ENCODE peak calls at places on chromosomes 2 and 18, in four cellular contexts. I is HCT116, U is heart left ventricle, H is K562. S is an unnamed sample. For H3K9me3, the result is how much of the 10 kb centered on the place peaks cover.

GRCh38 chr18:68847219-68847860 is 49.5 kb downstream of the CCDC102B start:
- ATAC-seq in H (no peak), I (peak), U (no peak), S (no peak)

GRCh38 chr2:127506502-127506901 is 19.8 kb downstream of the IWS1 start:
- ATAC-seq in I (no peak), U (no peak), H (no peak), S (no peak)

GRCh38 chr2:68121873-68122679 is 35.6 kb upstream of the PNO1 start:
- ATAC-seq in U (peak), I (peak), H (peak), S (peak)

GRCh38 chr2:86821306-86821705 is 30.6 kb upstream of the CD8A start:
- ATAC-seq in I (no peak), U (no peak), H (peak), S (no peak)

GRCh38 chr2:202034249-202035088 is 814 bp downstream of the FZD7 start:
- ATAC-seq in H (peak), I (peak), U (no peak), S (no peak)

GRCh38 chr2:42288811-42289210 is 72.2 kb downstream of the COX7A2L start:
- ATAC-seq in H (no peak), I (no peak), U (no peak), S (no peak)

GRCh38 chr2:62895632-62896009 is 155.0 kb upstream of the OTX1 start:
- ATAC-seq in H (no peak), I (no peak), U (no peak), S (no peak)

GRCh38 chr2:7672685-7673071 is 755.5 kb downstream of the RNF144A start:
- ATAC-seq in U (no peak), H (no peak), I (no peak), S (no peak)

GRCh38 chr2:6927186-6927585 is 10.0 kb downstream of the RNF144A start:
- ATAC-seq in U (peak), I (no peak), H (peak), S (no peak)

GRCh38 chr2:159513745-159514144 is 102.6 kb downstream of the BAZ2B start:
- ATAC-seq in I (no peak), U (no peak), H (no peak), S (no peak)

GRCh38 chr2:3692375-3692774 is 11.0 kb upstream of the DCDC2C start:
- ATAC-seq in U (no peak), I (peak), H (peak), S (no peak)

GRCh38 chr2:101272045-101272784 is 19.5 kb downstream of the CNOT11 start:
- ATAC-seq in H (no peak), I (no peak), U (no peak), S (no peak)

GRCh38 chr2:11534746-11535484 is 1.1 kb downstream of the GREB1 start:
- ATAC-seq in I (no peak), U (no peak), H (peak), S (no peak)

GRCh38 chr18:77209587-77209986 is 40.1 kb upstream of the GALR1 start:
- ATAC-seq in H (no peak), U (no peak), I (no peak), S (no peak)

GRCh38 chr2:95295376-95295775 is 1.8 kb upstream of the KCNIP3 start:
- ATAC-seq in I (no peak), U (no peak), H (no peak), S (no peak)

DNA sequence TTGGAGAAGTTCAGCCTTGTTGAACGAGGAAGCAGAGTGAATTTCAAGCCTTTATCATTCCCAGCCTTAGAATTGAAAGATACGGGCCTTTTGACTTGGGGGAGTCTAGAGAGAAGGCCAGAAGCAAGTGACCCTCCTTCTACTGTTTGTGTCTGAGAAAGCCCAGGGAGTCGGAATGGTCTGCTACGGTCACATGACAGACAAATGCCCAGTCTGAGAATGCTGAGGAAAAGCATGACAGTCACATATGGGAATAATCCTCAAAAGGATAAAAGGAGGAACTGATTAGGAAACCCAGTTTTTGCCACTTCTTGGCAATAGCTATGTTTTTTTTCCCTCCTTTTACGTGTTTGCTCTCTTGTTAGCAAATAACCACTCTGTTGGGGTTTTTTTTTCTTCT is 38.1 kb upstream of the HNRNPA3 start:
- ATAC-seq in U (no peak), H (peak), I (no peak), S (peak)
- H3K4me3 ChIP-seq in U (no peak), H (no peak), I (no peak), S (no peak)

GRCh38 chr2:26011609-26011989 is 22.3 kb upstream of the RAB10 start:
- ATAC-seq in U (no peak), I (no peak), H (peak), S (no peak)
- TF ChIP-seq POLR2A in U (no peak), I (no peak), H (no peak), S (no peak)

GRCh38 chr18:62737474-62737873 is 22.1 kb downstream of the PHLPP1 start:
- ATAC-seq in U (no peak), H (no peak), I (no peak), S (no peak)
- H3K9me3 ChIP-seq in U (under half), H (under half), I (under half), S (under half)

GRCh38 chr2:210224660-210225460 is at the start of gene ACADL:
- ATAC-seq in U (peak), H (no peak), I (no peak), S (peak)
- H3K4me3 ChIP-seq in U (peak), H (no peak), I (no peak), S (peak)